ENCODE peak calls at places on chromosome 2, in four cellular contexts. D is K562, X is HepG2, F is H1. A is an unnamed sample. For H3K9me3, the result is how much of the 10 kb centered on the place peaks cover.

GRCh38 chr2:84939426-84940087 is 31.4 kb upstream of the KCMF1 start:
- DNase-seq in F (no peak), X (no peak), D (no peak), A (peak)

GRCh38 chr2:192555740-192556139 is 361.0 kb upstream of the TMEFF2 start:
- DNase-seq in D (no peak), X (no peak), F (no peak), A (no peak)

GRCh38 chr2:156385242-156385641 is 50.9 kb upstream of the GPD2 start:
- DNase-seq in X (no peak), D (peak), F (no peak), A (no peak)

GRCh38 chr2:234795974-234796690 is 155.7 kb upstream of the SH3BP4 start:
- DNase-seq in X (peak), D (no peak), F (no peak), A (no peak)

GRCh38 chr2:208906330-208906729 is 499.7 kb downstream of the PTH2R start:
- DNase-seq in F (no peak), D (no peak), X (no peak), A (no peak)

GRCh38 chr2:134911386-134911785 is 7.2 kb upstream of the CCNT2 start:
- DNase-seq in D (no peak), F (no peak), X (no peak), A (no peak)

GRCh38 chr2:69964353-69964831 is 3.0 kb upstream of the ASPRV1 start:
- DNase-seq in X (peak), D (peak), F (no peak), A (no peak)

GRCh38 chr2:167941604-167942003 is 305.8 kb downstream of the STK39 start:
- DNase-seq in D (peak), X (no peak), F (no peak), A (no peak)

GRCh38 chr2:230942920-230943896 is 18.2 kb upstream of the GPR55 start:
- DNase-seq in F (peak), X (no peak), D (no peak), A (no peak)

GRCh38 chr2:2464095-2464494 is 133.0 kb upstream of the MYT1L start:
- DNase-seq in D (no peak), X (no peak), F (no peak), A (no peak)

GRCh38 chr2:178008636-178009289 is 63.8 kb downstream of the PDE11A start:
- DNase-seq in D (no peak), X (no peak), F (no peak), A (no peak)

GRCh38 chr2:43100883-43101662 is 125.3 kb downstream of the ZFP36L2 start:
- DNase-seq in X (no peak), F (peak), D (no peak), A (no peak)

GRCh38 chr2:9693138-9693520 is 62.3 kb upstream of the YWHAQ start:
- DNase-seq in F (no peak), X (no peak), D (no peak), A (no peak)

GRCh38 chr2:174748948-174749347 is 15.3 kb downstream of the CHRNA1 start:
- DNase-seq in D (peak), F (peak), X (peak), A (peak)

GRCh38 chr2:13114391-13114790 is 397.7 kb downstream of the TRIB2 start:
- DNase-seq in X (no peak), F (no peak), D (no peak), A (no peak)

GRCh38 chr2:152920846-152921245 is 202.4 kb downstream of the ARL6IP6 start:
- DNase-seq in D (no peak), X (no peak), F (no peak), A (no peak)

GRCh38 chr2:219073413-219074129 is 12.8 kb upstream of the IHH start:
- DNase-seq in X (peak), D (peak), F (peak), A (peak)
- TF ChIP-seq RAD21 in X (peak), D (peak), F (peak), A (peak)

GRCh38 chr2:12048551-12048950 is 302.1 kb downstream of the LPIN1 start:
- DNase-seq in X (no peak), F (peak), D (peak), A (no peak)
- TF ChIP-seq JUN in X (no peak), F (peak), D (no peak), A (no peak)

GRCh38 chr2:15985531-15985930 is 45.2 kb downstream of the MYCN start:
- DNase-seq in X (no peak), D (no peak), F (no peak), A (no peak)

GRCh38 chr2:15984367-15985255 is 44.3 kb downstream of the MYCN start:
- DNase-seq in D (no peak), X (no peak), F (peak), A (no peak)

GRCh38 chr2:15981646-15982045 is 41.3 kb downstream of the MYCN start:
- DNase-seq in X (no peak), F (no peak), D (no peak), A (no peak)

GRCh38 chr2:15982285-15982967 is 42.1 kb downstream of the MYCN start:
- DNase-seq in F (no peak), X (no peak), D (no peak), A (no peak)

GRCh38 chr2:15983496-15983895 is 43.1 kb downstream of the MYCN start:
- DNase-seq in X (no peak), D (no peak), F (no peak), A (no peak)
- H3K9me3 ChIP-seq in X (under half), D (under half), F (under half), A (under half)

DNA sequence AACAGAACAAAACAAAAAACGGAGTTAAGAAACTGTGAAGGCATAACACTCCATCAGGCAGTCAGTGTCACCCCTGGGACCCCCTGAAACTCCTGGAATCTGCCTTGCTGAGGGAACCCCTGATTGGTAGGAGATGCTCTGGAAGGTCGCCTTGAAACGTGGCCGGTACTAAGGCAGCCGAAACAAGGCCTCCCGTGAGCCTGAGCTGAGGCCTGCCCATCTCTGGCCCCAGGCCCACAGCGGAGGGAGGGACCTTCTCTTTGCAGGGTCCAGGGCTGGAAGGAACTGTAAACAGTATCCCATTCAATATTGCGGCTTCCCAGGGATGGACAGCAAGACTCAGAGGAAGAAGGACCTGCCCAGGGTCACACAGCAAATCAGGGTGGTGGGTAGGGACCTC is 155.7 kb downstream of the INHBB start:
- DNase-seq in X (no peak), D (no peak), F (no peak), A (no peak)
- TF ChIP-seq RAD21 in X (no peak), D (no peak), F (no peak), A (no peak)

GRCh38 chr2:216942016-216942415 is 82.2 kb upstream of the TNP1 start:
- DNase-seq in F (no peak), D (no peak), X (no peak), A (no peak)

GRCh38 chr2:216947055-216947454 is 87.2 kb upstream of the TNP1 start:
- DNase-seq in F (no peak), D (no peak), X (no peak), A (no peak)

GRCh38 chr2:216944733-216945132 is 84.9 kb upstream of the TNP1 start:
- DNase-seq in F (no peak), X (no peak), D (no peak), A (no peak)

GRCh38 chr2:216943109-216943508 is 83.2 kb upstream of the TNP1 start:
- DNase-seq in D (no peak), X (no peak), F (no peak), A (no peak)

DNA sequence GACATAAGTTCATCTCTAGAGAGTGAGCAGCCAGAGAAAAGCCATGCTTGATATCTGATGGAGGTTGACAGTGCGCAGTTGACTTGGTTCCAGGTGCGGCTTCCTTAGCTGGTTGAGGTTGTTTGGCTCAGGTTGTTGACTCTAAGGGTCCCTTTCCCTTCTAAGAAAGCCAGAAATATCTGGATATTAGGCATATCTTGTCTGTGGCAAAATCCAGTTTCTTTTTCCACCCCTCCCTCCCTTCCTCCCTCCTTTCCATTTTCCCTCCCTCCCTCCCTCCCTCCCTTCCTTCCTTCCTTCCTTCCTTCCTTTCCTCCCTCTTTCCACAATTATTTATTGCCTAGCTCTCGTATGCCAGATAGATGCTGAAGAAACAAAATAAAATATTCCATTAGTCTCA is 82.6 kb upstream of the TNP1 start:
- DNase-seq in F (no peak), X (no peak), D (no peak), A (no peak)
- TF ChIP-seq JUN in F (no peak), X (no peak), D (no peak), A (no peak)

GRCh38 chr2:182499706-182500470 is 73.1 kb upstream of the PDE1A start:
- DNase-seq in F (no peak), D (no peak), X (no peak), A (no peak)
- H3K9me3 ChIP-seq in F (under half), D (under half), X (under half), A (under half)

GRCh38 chr2:72144746-72145657 is 2.7 kb downstream of the CYP26B1 start:
- DNase-seq in F (peak), D (no peak), X (peak), A (peak)
- TF ChIP-seq RAD21 in F (no peak), D (no peak), X (no peak), A (peak)

GRCh38 chr2:73825408-73825807 is 3.4 kb upstream of the STAMBP start:
- DNase-seq in X (no peak), F (no peak), D (no peak), A (no peak)
- TF ChIP-seq JUN in X (no peak), F (no peak), D (no peak), A (no peak)

A was measured in A549.